ENCODE peak calls at places on chromosomes 13 and 19, in six cellular contexts. One of them, this sample, is unnamed.
A peak's percentile ranks its signal among the peaks of the same experiment; 100 is the strongest.

GRCh38 chr13:66262330-66262729 is 967.8 kb downstream of the PCDH9 start:
- DNase-seq in NB4: no peak
- DNase-seq in sigmoid colon: no peak
- DNase-seq in fibroblast of the aortic adventitia: no peak
- DNase-seq in cardiac fibroblast: no peak
- DNase-seq in hepatocyte: no peak
- DNase-seq in this sample: no peak

GRCh38 chr19:42207767-42208259 is 9.7 kb downstream of the DEDD2 start:
- DNase-seq in NB4: peak; percentile 87
- DNase-seq in sigmoid colon: no peak
- DNase-seq in fibroblast of the aortic adventitia: peak; percentile 62
- DNase-seq in cardiac fibroblast: peak; percentile 58
- DNase-seq in hepatocyte: no peak
- DNase-seq in this sample: peak; percentile 79

GRCh38 chr13:40809471-40809870 is 20.1 kb downstream of the SLC25A15 start:
- DNase-seq in NB4: no peak
- DNase-seq in sigmoid colon: no peak
- DNase-seq in fibroblast of the aortic adventitia: no peak
- DNase-seq in cardiac fibroblast: no peak
- DNase-seq in hepatocyte: no peak
- DNase-seq in this sample: no peak

GRCh38 chr19:15296841-15297415 is 35.4 kb downstream of the BRD4 start:
- DNase-seq in NB4: no peak
- DNase-seq in sigmoid colon: no peak
- DNase-seq in fibroblast of the aortic adventitia: no peak
- DNase-seq in cardiac fibroblast: no peak
- DNase-seq in hepatocyte: no peak
- DNase-seq in this sample: no peak

GRCh38 chr13:48873598-48873997 is 102.1 kb upstream of the FNDC3A start:
- DNase-seq in NB4: no peak
- DNase-seq in sigmoid colon: no peak
- DNase-seq in fibroblast of the aortic adventitia: peak; percentile 15
- DNase-seq in cardiac fibroblast: peak; percentile 11
- DNase-seq in hepatocyte: no peak
- DNase-seq in this sample: no peak

GRCh38 chr19:50046649-50047503 is 21.1 kb downstream of the ZNF473 start:
- DNase-seq in NB4: peak; percentile 63
- DNase-seq in sigmoid colon: peak; percentile 70
- DNase-seq in fibroblast of the aortic adventitia: peak; percentile 16
- DNase-seq in cardiac fibroblast: peak; percentile 13
- DNase-seq in hepatocyte: no peak
- DNase-seq in this sample: no peak

GRCh38 chr13:110799246-110800236 is 86.0 kb downstream of the ING1 start:
- DNase-seq in NB4: no peak
- DNase-seq in sigmoid colon: no peak
- DNase-seq in fibroblast of the aortic adventitia: peak; percentile 96
- DNase-seq in cardiac fibroblast: peak; percentile 97
- DNase-seq in hepatocyte: peak; percentile 73
- DNase-seq in this sample: no peak

GRCh38 chr13:86795858-86796257 is 875.3 kb upstream of the SLITRK5 start:
- DNase-seq in NB4: no peak
- DNase-seq in sigmoid colon: no peak
- DNase-seq in fibroblast of the aortic adventitia: no peak
- DNase-seq in cardiac fibroblast: no peak
- DNase-seq in hepatocyte: no peak
- DNase-seq in this sample: no peak

GRCh38 chr13:50887153-50887552 is 22.4 kb upstream of the RNASEH2B start:
- DNase-seq in NB4: no peak
- DNase-seq in sigmoid colon: no peak
- DNase-seq in fibroblast of the aortic adventitia: no peak
- DNase-seq in cardiac fibroblast: no peak
- DNase-seq in hepatocyte: no peak
- DNase-seq in this sample: no peak

GRCh38 chr19:17075860-17076538 is 422 bp downstream of the MYO9B start:
- DNase-seq in NB4: peak; percentile 85
- DNase-seq in sigmoid colon: peak; percentile 79
- DNase-seq in fibroblast of the aortic adventitia: no peak
- DNase-seq in cardiac fibroblast: peak; percentile 28
- DNase-seq in hepatocyte: peak; percentile 50
- DNase-seq in this sample: no peak

GRCh38 chr13:87889241-87889640 is 218.1 kb downstream of the SLITRK5 start:
- DNase-seq in NB4: no peak
- DNase-seq in sigmoid colon: no peak
- DNase-seq in fibroblast of the aortic adventitia: no peak
- DNase-seq in cardiac fibroblast: no peak
- DNase-seq in hepatocyte: no peak
- DNase-seq in this sample: no peak

GRCh38 chr13:27663947-27664346 is 42.3 kb downstream of the POLR1D start:
- DNase-seq in NB4: no peak
- DNase-seq in sigmoid colon: no peak
- DNase-seq in fibroblast of the aortic adventitia: no peak
- DNase-seq in cardiac fibroblast: no peak
- DNase-seq in hepatocyte: no peak
- DNase-seq in this sample: no peak

GRCh38 chr19:55353803-55354697 is 469 bp downstream of the COX6B2 start:
- DNase-seq in NB4: peak; percentile 35
- DNase-seq in sigmoid colon: peak; percentile 81
- DNase-seq in fibroblast of the aortic adventitia: peak; percentile 39
- DNase-seq in cardiac fibroblast: peak; percentile 62
- DNase-seq in hepatocyte: peak; percentile 84
- DNase-seq in this sample: no peak

GRCh38 chr19:18349524-18350128 is 9.2 kb downstream of the PGPEP1 start:
- DNase-seq in NB4: peak; percentile 56
- DNase-seq in sigmoid colon: no peak
- DNase-seq in fibroblast of the aortic adventitia: peak; percentile 74
- DNase-seq in cardiac fibroblast: peak; percentile 75
- DNase-seq in hepatocyte: peak; percentile 71
- DNase-seq in this sample: peak; percentile 69

GRCh38 chr13:30748717-30749116 is 13.4 kb downstream of the ALOX5AP start:
- DNase-seq in NB4: no peak
- DNase-seq in sigmoid colon: no peak
- DNase-seq in fibroblast of the aortic adventitia: no peak
- DNase-seq in cardiac fibroblast: no peak
- DNase-seq in hepatocyte: no peak
- DNase-seq in this sample: no peak

GRCh38 chr19:41934849-41935374 is 6.7 kb upstream of the ERFL start:
- DNase-seq in NB4: peak; percentile 67
- DNase-seq in sigmoid colon: peak; percentile 75
- DNase-seq in fibroblast of the aortic adventitia: peak; percentile 53
- DNase-seq in cardiac fibroblast: peak; percentile 58
- DNase-seq in hepatocyte: peak; percentile 82
- DNase-seq in this sample: peak; percentile 63

GRCh38 chr13:19967619-19968018 is 9.1 kb downstream of the ZMYM2 start:
- DNase-seq in NB4: peak; percentile 35
- DNase-seq in sigmoid colon: no peak
- DNase-seq in fibroblast of the aortic adventitia: no peak
- DNase-seq in cardiac fibroblast: no peak
- DNase-seq in hepatocyte: no peak
- DNase-seq in this sample: no peak

GRCh38 chr13:92473736-92474465 is 752.7 kb upstream of the GPC6 start:
- DNase-seq in NB4: no peak
- DNase-seq in sigmoid colon: no peak
- DNase-seq in fibroblast of the aortic adventitia: no peak
- DNase-seq in cardiac fibroblast: no peak
- DNase-seq in hepatocyte: peak; percentile 33
- DNase-seq in this sample: no peak

GRCh38 chr13:23674795-23675640 is 104.8 kb downstream of the TNFRSF19 start:
- DNase-seq in NB4: no peak
- DNase-seq in sigmoid colon: no peak
- DNase-seq in fibroblast of the aortic adventitia: peak; percentile 88
- DNase-seq in cardiac fibroblast: peak; percentile 52
- DNase-seq in hepatocyte: peak; percentile 28
- DNase-seq in this sample: no peak

GRCh38 chr13:80012281-80012680 is 328.6 kb downstream of the SPRY2 start:
- DNase-seq in NB4: peak; percentile 44
- DNase-seq in sigmoid colon: no peak
- DNase-seq in fibroblast of the aortic adventitia: no peak
- DNase-seq in cardiac fibroblast: peak; percentile 31
- DNase-seq in hepatocyte: no peak
- DNase-seq in this sample: no peak

GRCh38 chr13:94121686-94122085 is 357.8 kb downstream of the DCT start:
- DNase-seq in NB4: no peak
- DNase-seq in sigmoid colon: no peak
- DNase-seq in fibroblast of the aortic adventitia: peak; percentile 66
- DNase-seq in cardiac fibroblast: peak; percentile 53
- DNase-seq in hepatocyte: no peak
- DNase-seq in this sample: no peak

GRCh38 chr19:5967994-5968430 is 9.9 kb downstream of the RANBP3 start:
- DNase-seq in NB4: peak; percentile 58
- DNase-seq in sigmoid colon: peak; percentile 85
- DNase-seq in fibroblast of the aortic adventitia: peak; percentile 85
- DNase-seq in cardiac fibroblast: peak; percentile 92
- DNase-seq in hepatocyte: peak; percentile 88
- DNase-seq in this sample: no peak

GRCh38 chr13:41554626-41555386 is 97.5 kb downstream of the RGCC start:
- DNase-seq in NB4: no peak
- DNase-seq in sigmoid colon: no peak
- DNase-seq in fibroblast of the aortic adventitia: no peak
- DNase-seq in cardiac fibroblast: no peak
- DNase-seq in hepatocyte: no peak
- DNase-seq in this sample: no peak

GRCh38 chr19:18173572-18174294 is at the start of gene IFI30:
- DNase-seq in NB4: peak; percentile 54
- DNase-seq in sigmoid colon: peak; percentile 90
- DNase-seq in fibroblast of the aortic adventitia: peak; percentile 40
- DNase-seq in cardiac fibroblast: peak; percentile 55
- DNase-seq in hepatocyte: peak; percentile 88
- DNase-seq in this sample: peak; percentile 96

DNA sequence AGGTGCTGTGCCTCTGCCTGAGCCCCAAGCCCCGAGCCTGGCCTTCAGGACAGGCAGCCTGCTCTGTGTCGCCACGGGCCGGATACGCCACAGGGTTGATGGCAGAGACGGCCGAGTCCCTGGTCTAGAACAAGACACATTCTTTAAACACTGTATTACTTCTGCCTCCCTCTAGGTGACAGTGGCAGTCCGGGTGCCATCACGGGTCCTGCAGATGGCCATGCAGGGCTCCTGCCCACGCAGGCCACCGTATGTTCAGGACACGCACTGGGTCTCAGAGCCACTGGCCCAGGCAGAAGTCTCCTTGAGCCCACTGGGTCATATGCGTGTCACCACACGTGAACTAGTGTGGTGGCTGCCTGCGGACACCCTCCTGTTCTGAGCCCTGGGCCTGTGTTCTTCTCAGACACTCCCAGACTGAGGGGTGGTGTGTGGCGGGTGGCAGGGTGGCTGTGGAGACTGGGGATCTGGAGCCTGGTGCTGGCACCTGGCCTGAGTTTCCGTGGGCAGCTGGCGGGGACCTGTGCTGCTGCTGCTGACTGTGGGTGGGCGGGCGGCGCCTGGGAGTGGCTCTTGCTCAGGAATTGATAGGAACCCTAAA is 4.4 kb downstream of the PLEKHJ1 start:
- DNase-seq in NB4: peak; percentile 52
- DNase-seq in sigmoid colon: no peak
- DNase-seq in fibroblast of the aortic adventitia: no peak
- DNase-seq in cardiac fibroblast: no peak
- DNase-seq in hepatocyte: no peak
- DNase-seq in this sample: no peak
- TF ChIP-seq CTCF in NB4: no peak
- TF ChIP-seq CTCF in sigmoid colon: no peak
- TF ChIP-seq CTCF in fibroblast of the aortic adventitia: peak; percentile 12
- TF ChIP-seq CTCF in cardiac fibroblast: no peak
- TF ChIP-seq CTCF in hepatocyte: no peak
- TF ChIP-seq CTCF in this sample: no peak

DNA sequence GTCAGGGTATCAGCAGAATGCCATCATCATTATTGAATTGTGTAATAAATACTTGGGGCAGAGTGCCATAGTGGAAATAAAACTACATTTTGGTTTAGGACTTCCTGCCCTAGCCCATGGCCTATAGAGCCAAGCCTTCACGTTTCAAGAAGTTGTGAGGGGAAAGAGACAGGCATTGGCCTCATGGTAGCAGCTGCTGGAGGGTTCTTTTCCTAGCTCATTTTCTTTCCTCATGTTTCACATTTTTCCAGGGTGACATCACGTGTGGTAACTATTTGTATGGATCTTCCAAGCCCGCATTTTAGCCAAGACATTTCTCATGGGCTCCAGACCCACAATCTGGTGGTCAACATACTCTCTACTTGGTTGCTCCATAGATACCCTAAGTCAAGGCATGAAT is 80.4 kb downstream of the LRCH1 start:
- DNase-seq in NB4: no peak
- DNase-seq in sigmoid colon: no peak
- DNase-seq in fibroblast of the aortic adventitia: peak; percentile 81
- DNase-seq in cardiac fibroblast: peak; percentile 66
- DNase-seq in hepatocyte: no peak
- DNase-seq in this sample: no peak
- TF ChIP-seq CTCF in NB4: no peak
- TF ChIP-seq CTCF in sigmoid colon: no peak
- TF ChIP-seq CTCF in fibroblast of the aortic adventitia: no peak
- TF ChIP-seq CTCF in cardiac fibroblast: no peak
- TF ChIP-seq CTCF in hepatocyte: no peak
- TF ChIP-seq CTCF in this sample: no peak

GRCh38 chr13:112580912-112581311 is 7.0 kb downstream of the TUBGCP3 start:
- DNase-seq in NB4: no peak
- DNase-seq in sigmoid colon: no peak
- DNase-seq in fibroblast of the aortic adventitia: no peak
- DNase-seq in cardiac fibroblast: no peak
- DNase-seq in hepatocyte: no peak
- DNase-seq in this sample: no peak

GRCh38 chr13:112583592-112584277 is 4.2 kb downstream of the TUBGCP3 start:
- DNase-seq in NB4: peak; percentile 98
- DNase-seq in sigmoid colon: no peak
- DNase-seq in fibroblast of the aortic adventitia: no peak
- DNase-seq in cardiac fibroblast: no peak
- DNase-seq in hepatocyte: no peak
- DNase-seq in this sample: peak; percentile 87

GRCh38 chr13:112580211-112580610 is 7.7 kb downstream of the TUBGCP3 start:
- DNase-seq in NB4: no peak
- DNase-seq in sigmoid colon: no peak
- DNase-seq in fibroblast of the aortic adventitia: no peak
- DNase-seq in cardiac fibroblast: no peak
- DNase-seq in hepatocyte: no peak
- DNase-seq in this sample: no peak

GRCh38 chr13:112579310-112579843 is 8.6 kb downstream of the TUBGCP3 start:
- DNase-seq in NB4: no peak
- DNase-seq in sigmoid colon: no peak
- DNase-seq in fibroblast of the aortic adventitia: no peak
- DNase-seq in cardiac fibroblast: no peak
- DNase-seq in hepatocyte: no peak
- DNase-seq in this sample: no peak

GRCh38 chr13:112582305-112582704 is 5.6 kb downstream of the TUBGCP3 start:
- DNase-seq in NB4: no peak
- DNase-seq in sigmoid colon: no peak
- DNase-seq in fibroblast of the aortic adventitia: no peak
- DNase-seq in cardiac fibroblast: no peak
- DNase-seq in hepatocyte: no peak
- DNase-seq in this sample: no peak
- TF ChIP-seq CTCF in NB4: no peak
- TF ChIP-seq CTCF in sigmoid colon: no peak
- TF ChIP-seq CTCF in fibroblast of the aortic adventitia: no peak
- TF ChIP-seq CTCF in cardiac fibroblast: no peak
- TF ChIP-seq CTCF in hepatocyte: no peak
- TF ChIP-seq CTCF in this sample: no peak

DNA sequence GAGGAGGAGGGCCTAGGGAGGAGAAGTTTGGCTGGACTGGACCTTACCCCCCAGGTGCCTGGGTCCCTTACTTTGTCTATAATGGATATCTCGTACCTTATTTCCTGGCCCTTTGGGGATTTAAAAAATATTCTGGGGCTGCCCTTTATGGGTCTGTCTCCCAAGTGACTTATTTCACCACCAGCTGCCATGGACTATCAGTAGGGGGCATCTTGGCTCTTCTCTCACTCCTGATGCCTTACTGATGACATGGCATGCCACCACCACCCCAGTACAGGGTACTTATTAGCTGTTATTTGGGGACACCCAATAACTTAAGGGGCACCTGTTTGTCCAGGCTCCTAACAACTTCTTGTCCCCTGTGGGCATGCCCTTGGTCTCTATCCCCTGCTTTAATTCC is 38.0 kb downstream of the NFIX start:
- DNase-seq in NB4: peak; percentile 24
- DNase-seq in sigmoid colon: no peak
- DNase-seq in fibroblast of the aortic adventitia: no peak
- DNase-seq in cardiac fibroblast: no peak
- DNase-seq in hepatocyte: no peak
- DNase-seq in this sample: no peak
- TF ChIP-seq CTCF in NB4: peak; percentile 22
- TF ChIP-seq CTCF in sigmoid colon: no peak
- TF ChIP-seq CTCF in fibroblast of the aortic adventitia: peak; percentile 36
- TF ChIP-seq CTCF in cardiac fibroblast: no peak
- TF ChIP-seq CTCF in hepatocyte: peak; percentile 7
- TF ChIP-seq CTCF in this sample: no peak

This sample was measured in CD14-positive monocyte.